ENCODE peak calls at places on chromosomes 12 and 14, in six cellular contexts. E, I, V, Z, P and G are unnamed samples.

GRCh38 chr14:68951051-68951797 is 27.9 kb downstream of the ACTN1 start:
- DNase-seq in E (peak; percentile 100), Z (peak; percentile 97), I (no peak), V (no peak), P (no peak), G (no peak)

GRCh38 chr12:32451816-32452215 is 52.5 kb downstream of the FGD4 start:
- DNase-seq in P (no peak), E (no peak), I (no peak), V (no peak), Z (no peak), G (no peak)

GRCh38 chr12:51160814-51161459 is 12.0 kb downstream of the TFCP2 start:
- DNase-seq in Z (no peak), E (no peak), I (no peak), V (no peak), P (no peak), G (no peak)

GRCh38 chr14:23174266-23174665 is 9.2 kb downstream of the SLC7A8 start:
- DNase-seq in Z (no peak), P (no peak), E (peak; percentile 65), I (no peak), V (no peak), G (no peak)

GRCh38 chr14:68547305-68548193 is 245.3 kb downstream of the ZFP36L1 start:
- DNase-seq in V (no peak), Z (peak; percentile 92), I (no peak), P (no peak), E (peak; percentile 99), G (no peak)

GRCh38 chr14:93146119-93146518 is 30.4 kb upstream of the ITPK1 start:
- DNase-seq in E (no peak), Z (no peak), P (no peak), I (no peak), V (peak; percentile 39), G (no peak)

GRCh38 chr14:74324945-74325361 is 22.2 kb upstream of the ABCD4 start:
- DNase-seq in P (no peak), V (peak; percentile 52), I (no peak), E (peak; percentile 52), Z (peak; percentile 21), G (no peak)

GRCh38 chr12:96034631-96035282 is 630 bp downstream of the LTA4H start:
- DNase-seq in V (no peak), Z (no peak), P (no peak), E (peak; percentile 53), I (peak; percentile 47), G (no peak)

GRCh38 chr14:90184571-90185266 is 71.6 kb upstream of the PSMC1 start:
- DNase-seq in E (no peak), Z (no peak), V (no peak), P (no peak), I (no peak), G (no peak)

GRCh38 chr14:58077621-58078020 is 74.4 kb downstream of the ARMH4 start:
- DNase-seq in I (no peak), V (no peak), Z (no peak), P (no peak), E (no peak), G (no peak)

GRCh38 chr12:14700935-14701334 is 4.5 kb upstream of the GUCY2C start:
- DNase-seq in Z (no peak), I (no peak), E (no peak), P (no peak), V (no peak), G (no peak)

GRCh38 chr14:65334765-65335411 is 77.6 kb upstream of the FUT8 start:
- DNase-seq in E (no peak), V (no peak), I (no peak), P (peak; percentile 0), Z (no peak), G (no peak)

GRCh38 chr12:78887008-78887407 is 22.4 kb downstream of the SYT1 start:
- DNase-seq in I (no peak), P (no peak), Z (peak; percentile 92), E (peak; percentile 86), V (no peak), G (no peak)

GRCh38 chr14:35807131-35807961 is 1.7 kb downstream of the RALGAPA1 start:
- DNase-seq in Z (no peak), P (no peak), I (no peak), V (no peak), E (no peak), G (no peak)

GRCh38 chr12:64780531-64781373 is 21.5 kb upstream of the GNS start:
- DNase-seq in V (peak; percentile 47), I (peak; percentile 60), E (peak; percentile 57), P (peak; percentile 56), Z (no peak), G (no peak)

GRCh38 chr12:13794706-13795105 is 186.7 kb downstream of the GRIN2B start:
- DNase-seq in V (no peak), E (no peak), I (no peak), P (no peak), Z (no peak), G (peak; percentile 69)

GRCh38 chr12:52798003-52798670 is 2.2 kb upstream of the KRT3 start:
- DNase-seq in V (no peak), E (no peak), I (no peak), Z (no peak), P (no peak), G (no peak)

GRCh38 chr12:51593539-51593938 is 2.5 kb downstream of the SCN8A start:
- DNase-seq in V (no peak), E (peak; percentile 51), P (no peak), Z (peak; percentile 47), I (no peak), G (no peak)

GRCh38 chr14:92511472-92512247 is 1.9 kb upstream of the RIN3 start:
- DNase-seq in E (peak; percentile 87), Z (peak; percentile 56), I (no peak), V (no peak), P (no peak), G (no peak)

GRCh38 chr12:119695034-119695433 is 27.1 kb downstream of the PRKAB1 start:
- DNase-seq in Z (no peak), P (no peak), E (peak; percentile 18), I (no peak), V (no peak), G (no peak)

GRCh38 chr12:98420403-98420800 is 95.0 kb upstream of the TMPO start:
- DNase-seq in Z (no peak), P (no peak), E (no peak), I (no peak), V (no peak), G (no peak)

GRCh38 chr12:43816168-43816567 is 10.1 kb upstream of the TWF1 start:
- DNase-seq in Z (no peak), P (no peak), V (no peak), E (no peak), I (no peak), G (no peak)

GRCh38 chr12:127270193-127270592 is 996.8 kb upstream of the TMEM132C start:
- DNase-seq in E (peak; percentile 98), V (no peak), Z (no peak), I (no peak), P (no peak), G (no peak)

GRCh38 chr12:69676257-69677012 is 22.7 kb downstream of the BEST3 start:
- DNase-seq in E (no peak), P (no peak), V (no peak), I (no peak), Z (no peak), G (no peak)

GRCh38 chr14:72024043-72024407 is 91.8 kb downstream of the RGS6 start:
- DNase-seq in E (peak; percentile 67), P (no peak), Z (peak; percentile 15), I (no peak), V (peak; percentile 30), G (no peak)

GRCh38 chr12:1640630-1641234 is 11.7 kb downstream of the WNT5B start:
- DNase-seq in V (no peak), I (no peak), E (no peak), P (no peak), Z (no peak), G (no peak)

GRCh38 chr12:123270380-123271181 is 1.1 kb downstream of the CDK2AP1 start:
- DNase-seq in Z (no peak), I (peak; percentile 73), P (no peak), V (peak; percentile 38), E (peak; percentile 24), G (no peak)

GRCh38 chr14:55366271-55366670 is 45.4 kb downstream of the ATG14 start:
- DNase-seq in Z (no peak), V (no peak), I (no peak), E (peak; percentile 45), P (no peak), G (no peak)

GRCh38 chr14:76708028-76708427 is 53.2 kb upstream of the VASH1 start:
- DNase-seq in P (no peak), V (no peak), I (no peak), E (no peak), Z (no peak), G (no peak)

GRCh38 chr14:93309430-93309966 is 23.3 kb downstream of the BTBD7 start:
- DNase-seq in Z (no peak), V (no peak), P (no peak), E (no peak), I (no peak), G (no peak)

GRCh38 chr14:59360923-59361794 is 104.0 kb downstream of the GPR135 start:
- DNase-seq in E (peak; percentile 92), Z (peak; percentile 14), P (peak; percentile 99), V (no peak), I (no peak), G (no peak)

GRCh38 chr14:105843444-105844046 is 317.2 kb downstream of the TMEM121 start:
- DNase-seq in I (no peak), E (no peak), Z (no peak), P (no peak), V (no peak), G (no peak)

GRCh38 chr12:6452908-6453630 is 1.2 kb downstream of the TAPBPL start:
- DNase-seq in I (no peak), Z (no peak), E (no peak), P (no peak), V (no peak), G (no peak)

GRCh38 chr12:124466200-124467128 is 100.9 kb downstream of the NCOR2 start:
- DNase-seq in I (no peak), V (peak; percentile 88), E (no peak), P (no peak), Z (no peak), G (no peak)

GRCh38 chr14:35355981-35356839 is 48.3 kb downstream of the NFKBIA start:
- DNase-seq in Z (no peak), E (no peak), I (no peak), V (peak; percentile 48), P (peak; percentile 96), G (no peak)

GRCh38 chr12:63822352-63822751 is 22.1 kb upstream of the SRGAP1 start:
- DNase-seq in P (no peak), I (no peak), Z (no peak), E (no peak), V (no peak), G (no peak)